ENCODE peak calls at places on chromosomes 5 and 9, in six cellular contexts. One of them, this sample, is unnamed.

GRCh38 chr5:87113848-87114247 is 153.8 kb upstream of the RASA1 start:
- DNase-seq in astrocyte of the spinal cord: peak; percentile 91
- DNase-seq in coronary artery: no peak
- DNase-seq in prostate gland: no peak
- DNase-seq in ovary: no peak
- DNase-seq in astrocyte of the cerebellum: peak; percentile 72
- DNase-seq in this sample: peak; percentile 51

GRCh38 chr9:83937861-83938455 is 16.7 kb upstream of the KIF27 start:
- DNase-seq in astrocyte of the spinal cord: peak; percentile 67
- DNase-seq in coronary artery: no peak
- DNase-seq in prostate gland: peak; percentile 25
- DNase-seq in ovary: no peak
- DNase-seq in astrocyte of the cerebellum: peak; percentile 39
- DNase-seq in this sample: no peak

GRCh38 chr9:75229605-75230332 is 141.5 kb downstream of the OSTF1 start:
- DNase-seq in astrocyte of the spinal cord: peak; percentile 58
- DNase-seq in coronary artery: peak; percentile 79
- DNase-seq in prostate gland: peak; percentile 97
- DNase-seq in ovary: no peak
- DNase-seq in astrocyte of the cerebellum: peak; percentile 47
- DNase-seq in this sample: no peak

GRCh38 chr5:128083811-128084227 is 253 bp downstream of the SLC12A2 start:
- DNase-seq in astrocyte of the spinal cord: peak; percentile 65
- DNase-seq in coronary artery: peak; percentile 82
- DNase-seq in prostate gland: no peak
- DNase-seq in ovary: no peak
- DNase-seq in astrocyte of the cerebellum: no peak
- DNase-seq in this sample: no peak

GRCh38 chr5:124871299-124871698 is 124.9 kb upstream of the ZNF608 start:
- DNase-seq in astrocyte of the spinal cord: peak; percentile 75
- DNase-seq in coronary artery: no peak
- DNase-seq in prostate gland: no peak
- DNase-seq in ovary: no peak
- DNase-seq in astrocyte of the cerebellum: peak; percentile 59
- DNase-seq in this sample: peak; percentile 16

GRCh38 chr5:141783599-141784296 is 94.5 kb downstream of the PCDH1 start:
- DNase-seq in astrocyte of the spinal cord: no peak
- DNase-seq in coronary artery: no peak
- DNase-seq in prostate gland: no peak
- DNase-seq in ovary: no peak
- DNase-seq in astrocyte of the cerebellum: no peak
- DNase-seq in this sample: no peak

GRCh38 chr5:100479079-100479688 is 56.0 kb upstream of the FAM174A start:
- DNase-seq in astrocyte of the spinal cord: peak; percentile 13
- DNase-seq in coronary artery: no peak
- DNase-seq in prostate gland: peak; percentile 4
- DNase-seq in ovary: no peak
- DNase-seq in astrocyte of the cerebellum: no peak
- DNase-seq in this sample: peak; percentile 1

GRCh38 chr9:127909839-127910273 is 7.0 kb downstream of the ST6GALNAC4 start:
- DNase-seq in astrocyte of the spinal cord: no peak
- DNase-seq in coronary artery: no peak
- DNase-seq in prostate gland: no peak
- DNase-seq in ovary: no peak
- DNase-seq in astrocyte of the cerebellum: no peak
- DNase-seq in this sample: no peak

GRCh38 chr9:132507670-132508469 is 74.5 kb upstream of the BARHL1 start:
- DNase-seq in astrocyte of the spinal cord: peak; percentile 67
- DNase-seq in coronary artery: no peak
- DNase-seq in prostate gland: peak; percentile 65
- DNase-seq in ovary: peak; percentile 75
- DNase-seq in astrocyte of the cerebellum: peak; percentile 49
- DNase-seq in this sample: peak; percentile 16

GRCh38 chr9:126001581-126002225 is 254.5 kb downstream of the PBX3 start:
- DNase-seq in astrocyte of the spinal cord: no peak
- DNase-seq in coronary artery: no peak
- DNase-seq in prostate gland: no peak
- DNase-seq in ovary: no peak
- DNase-seq in astrocyte of the cerebellum: no peak
- DNase-seq in this sample: no peak

GRCh38 chr5:124919752-124920151 is 173.3 kb upstream of the ZNF608 start:
- DNase-seq in astrocyte of the spinal cord: no peak
- DNase-seq in coronary artery: no peak
- DNase-seq in prostate gland: no peak
- DNase-seq in ovary: no peak
- DNase-seq in astrocyte of the cerebellum: no peak
- DNase-seq in this sample: no peak

GRCh38 chr9:138049779-138050471 is 172.3 kb downstream of the CACNA1B start:
- DNase-seq in astrocyte of the spinal cord: no peak
- DNase-seq in coronary artery: peak; percentile 52
- DNase-seq in prostate gland: no peak
- DNase-seq in ovary: peak; percentile 4
- DNase-seq in astrocyte of the cerebellum: no peak
- DNase-seq in this sample: no peak

GRCh38 chr9:100322954-100323536 is 29.7 kb downstream of the TEX10 start:
- DNase-seq in astrocyte of the spinal cord: peak; percentile 56
- DNase-seq in coronary artery: no peak
- DNase-seq in prostate gland: peak; percentile 20
- DNase-seq in ovary: no peak
- DNase-seq in astrocyte of the cerebellum: peak; percentile 38
- DNase-seq in this sample: peak; percentile 7

GRCh38 chr9:6680797-6681146 is 35.2 kb upstream of the GLDC start:
- DNase-seq in astrocyte of the spinal cord: no peak
- DNase-seq in coronary artery: no peak
- DNase-seq in prostate gland: peak; percentile 41
- DNase-seq in ovary: no peak
- DNase-seq in astrocyte of the cerebellum: no peak
- DNase-seq in this sample: no peak

GRCh38 chr5:154086123-154086522 is 47.4 kb downstream of the MFAP3 start:
- DNase-seq in astrocyte of the spinal cord: no peak
- DNase-seq in coronary artery: no peak
- DNase-seq in prostate gland: no peak
- DNase-seq in ovary: no peak
- DNase-seq in astrocyte of the cerebellum: no peak
- DNase-seq in this sample: no peak

GRCh38 chr5:74288038-74288437 is 352.5 kb downstream of the ENC1 start:
- DNase-seq in astrocyte of the spinal cord: no peak
- DNase-seq in coronary artery: no peak
- DNase-seq in prostate gland: no peak
- DNase-seq in ovary: no peak
- DNase-seq in astrocyte of the cerebellum: no peak
- DNase-seq in this sample: no peak

GRCh38 chr9:37423508-37423907 is 1.0 kb downstream of the GRHPR start:
- DNase-seq in astrocyte of the spinal cord: no peak
- DNase-seq in coronary artery: no peak
- DNase-seq in prostate gland: no peak
- DNase-seq in ovary: no peak
- DNase-seq in astrocyte of the cerebellum: no peak
- DNase-seq in this sample: no peak

GRCh38 chr5:93894471-93895354 is 153.3 kb upstream of the POU5F2 start:
- DNase-seq in astrocyte of the spinal cord: no peak
- DNase-seq in coronary artery: no peak
- DNase-seq in prostate gland: no peak
- DNase-seq in ovary: no peak
- DNase-seq in astrocyte of the cerebellum: no peak
- DNase-seq in this sample: no peak

GRCh38 chr5:68482199-68482598 is 266.6 kb downstream of the PIK3R1 start:
- DNase-seq in astrocyte of the spinal cord: no peak
- DNase-seq in coronary artery: no peak
- DNase-seq in prostate gland: no peak
- DNase-seq in ovary: no peak
- DNase-seq in astrocyte of the cerebellum: no peak
- DNase-seq in this sample: no peak

DNA sequence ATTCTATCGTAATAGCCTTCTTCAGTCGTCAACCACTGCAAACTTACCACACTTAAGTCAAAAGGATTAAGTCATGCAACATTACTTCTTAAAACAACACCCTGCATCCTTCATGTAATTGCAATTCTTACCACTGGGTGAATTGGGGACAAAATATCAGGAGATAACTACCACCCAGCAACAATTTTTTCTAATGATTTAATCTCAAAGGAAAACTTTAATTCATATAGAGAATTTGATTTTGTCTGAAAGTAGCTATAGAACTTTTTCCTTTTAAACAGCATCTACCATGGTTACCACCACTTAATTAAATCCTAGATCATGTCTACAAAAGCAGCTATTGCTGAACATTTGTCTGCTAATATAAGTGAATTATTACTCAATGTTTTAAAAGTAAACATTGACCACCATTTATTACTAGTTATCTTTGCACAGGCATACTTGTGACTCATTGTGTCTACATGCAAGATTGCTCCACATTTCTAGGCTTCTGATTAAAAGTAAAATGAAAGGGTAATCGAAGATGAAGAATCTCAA is 10.5 kb downstream of the MLLT3 start:
- DNase-seq in astrocyte of the spinal cord: peak; percentile 79
- DNase-seq in coronary artery: no peak
- DNase-seq in prostate gland: no peak
- DNase-seq in ovary: no peak
- DNase-seq in astrocyte of the cerebellum: no peak
- DNase-seq in this sample: no peak
- H3K4me3 ChIP-seq in astrocyte of the spinal cord: no peak overlapping the region
- H3K4me3 ChIP-seq in coronary artery: no peak overlapping the region
- H3K4me3 ChIP-seq in prostate gland: no peak overlapping the region
- H3K4me3 ChIP-seq in ovary: no peak overlapping the region
- H3K4me3 ChIP-seq in astrocyte of the cerebellum: no peak overlapping the region
- H3K4me3 ChIP-seq in this sample: no peak overlapping the region

GRCh38 chr5:15499528-15500325 is at the start of gene FBXL7:
- DNase-seq in astrocyte of the spinal cord: peak; percentile 85
- DNase-seq in coronary artery: peak; percentile 87
- DNase-seq in prostate gland: peak; percentile 78
- DNase-seq in ovary: peak; percentile 88
- DNase-seq in astrocyte of the cerebellum: no peak
- DNase-seq in this sample: no peak
- TF ChIP-seq CTCF in astrocyte of the spinal cord: peak; percentile 19
- TF ChIP-seq CTCF in coronary artery: no peak
- TF ChIP-seq CTCF in prostate gland: no peak
- TF ChIP-seq CTCF in ovary: peak; percentile 25
- TF ChIP-seq CTCF in astrocyte of the cerebellum: no peak
- TF ChIP-seq CTCF in this sample: peak; percentile 29

GRCh38 chr9:805151-805550 is 36.3 kb upstream of the DMRT1 start:
- DNase-seq in astrocyte of the spinal cord: no peak
- DNase-seq in coronary artery: no peak
- DNase-seq in prostate gland: no peak
- DNase-seq in ovary: no peak
- DNase-seq in astrocyte of the cerebellum: no peak
- DNase-seq in this sample: no peak

GRCh38 chr9:804026-804425 is 37.5 kb upstream of the DMRT1 start:
- DNase-seq in astrocyte of the spinal cord: peak; percentile 25
- DNase-seq in coronary artery: no peak
- DNase-seq in prostate gland: no peak
- DNase-seq in ovary: no peak
- DNase-seq in astrocyte of the cerebellum: no peak
- DNase-seq in this sample: no peak

GRCh38 chr9:800561-800960 is 40.9 kb upstream of the DMRT1 start:
- DNase-seq in astrocyte of the spinal cord: no peak
- DNase-seq in coronary artery: no peak
- DNase-seq in prostate gland: no peak
- DNase-seq in ovary: no peak
- DNase-seq in astrocyte of the cerebellum: no peak
- DNase-seq in this sample: no peak

GRCh38 chr9:806285-807156 is 35.0 kb upstream of the DMRT1 start:
- DNase-seq in astrocyte of the spinal cord: peak; percentile 46
- DNase-seq in coronary artery: no peak
- DNase-seq in prostate gland: no peak
- DNase-seq in ovary: no peak
- DNase-seq in astrocyte of the cerebellum: peak; percentile 38
- DNase-seq in this sample: no peak

GRCh38 chr9:801399-802071 is 40.0 kb upstream of the DMRT1 start:
- DNase-seq in astrocyte of the spinal cord: peak; percentile 81
- DNase-seq in coronary artery: no peak
- DNase-seq in prostate gland: no peak
- DNase-seq in ovary: no peak
- DNase-seq in astrocyte of the cerebellum: peak; percentile 56
- DNase-seq in this sample: no peak
- H3K4me3 ChIP-seq in astrocyte of the spinal cord: no peak overlapping the region
- H3K4me3 ChIP-seq in coronary artery: no peak overlapping the region
- H3K4me3 ChIP-seq in prostate gland: no peak overlapping the region
- H3K4me3 ChIP-seq in ovary: no peak overlapping the region
- H3K4me3 ChIP-seq in astrocyte of the cerebellum: no peak overlapping the region
- H3K4me3 ChIP-seq in this sample: no peak overlapping the region

GRCh38 chr5:63959177-63959982 is 2.9 kb downstream of the HTR1A start:
- DNase-seq in astrocyte of the spinal cord: no peak
- DNase-seq in coronary artery: no peak
- DNase-seq in prostate gland: no peak
- DNase-seq in ovary: peak; percentile 80
- DNase-seq in astrocyte of the cerebellum: no peak
- DNase-seq in this sample: no peak
- TF ChIP-seq CTCF in astrocyte of the spinal cord: no peak
- TF ChIP-seq CTCF in coronary artery: no peak
- TF ChIP-seq CTCF in prostate gland: no peak
- TF ChIP-seq CTCF in ovary: peak; percentile 33
- TF ChIP-seq CTCF in astrocyte of the cerebellum: no peak
- TF ChIP-seq CTCF in this sample: no peak

GRCh38 chr5:107286447-107287098 is 384.2 kb downstream of the EFNA5 start:
- DNase-seq in astrocyte of the spinal cord: no peak
- DNase-seq in coronary artery: no peak
- DNase-seq in prostate gland: no peak
- DNase-seq in ovary: no peak
- DNase-seq in astrocyte of the cerebellum: no peak
- DNase-seq in this sample: no peak
- H3K4me3 ChIP-seq in astrocyte of the spinal cord: no peak overlapping the region
- H3K4me3 ChIP-seq in coronary artery: no peak overlapping the region
- H3K4me3 ChIP-seq in prostate gland: no peak overlapping the region
- H3K4me3 ChIP-seq in ovary: no peak overlapping the region
- H3K4me3 ChIP-seq in astrocyte of the cerebellum: no peak overlapping the region
- H3K4me3 ChIP-seq in this sample: no peak overlapping the region

DNA sequence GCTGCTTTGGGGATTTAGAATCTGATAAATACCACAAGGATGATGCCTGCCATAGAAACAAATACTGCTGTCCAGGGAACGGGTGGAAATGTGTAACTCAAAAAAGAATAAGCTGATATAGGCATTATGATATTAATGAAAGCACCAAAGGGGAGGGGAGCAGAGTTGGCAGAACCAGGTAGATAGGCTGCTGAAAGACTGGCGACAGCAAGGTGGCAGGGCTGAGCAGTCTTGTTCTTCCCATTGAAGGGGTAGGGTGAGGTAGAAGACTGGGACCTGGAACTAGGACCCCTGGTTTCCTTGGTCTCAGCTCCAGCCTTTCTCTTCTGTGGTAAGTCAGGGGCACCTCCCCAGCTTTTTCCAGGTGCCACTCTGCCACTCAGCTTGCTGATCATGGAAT is 31.4 kb upstream of the TMOD1 start:
- DNase-seq in astrocyte of the spinal cord: no peak
- DNase-seq in coronary artery: no peak
- DNase-seq in prostate gland: no peak
- DNase-seq in ovary: no peak
- DNase-seq in astrocyte of the cerebellum: no peak
- DNase-seq in this sample: no peak
- TF ChIP-seq CTCF in astrocyte of the spinal cord: peak; percentile 28
- TF ChIP-seq CTCF in coronary artery: no peak
- TF ChIP-seq CTCF in prostate gland: peak; percentile 14
- TF ChIP-seq CTCF in ovary: no peak
- TF ChIP-seq CTCF in astrocyte of the cerebellum: peak; percentile 22
- TF ChIP-seq CTCF in this sample: no peak

GRCh38 chr5:126178521-126178920 is 244.7 kb upstream of the GRAMD2B start:
- DNase-seq in astrocyte of the spinal cord: peak; percentile 68
- DNase-seq in coronary artery: no peak
- DNase-seq in prostate gland: no peak
- DNase-seq in ovary: no peak
- DNase-seq in astrocyte of the cerebellum: peak; percentile 69
- DNase-seq in this sample: no peak
- H3K4me3 ChIP-seq in astrocyte of the spinal cord: no peak overlapping the region
- H3K4me3 ChIP-seq in coronary artery: no peak overlapping the region
- H3K4me3 ChIP-seq in prostate gland: no peak overlapping the region
- H3K4me3 ChIP-seq in ovary: no peak overlapping the region
- H3K4me3 ChIP-seq in astrocyte of the cerebellum: no peak overlapping the region
- H3K4me3 ChIP-seq in this sample: no peak overlapping the region